ENCODE peak calls at places on chromosomes 6 and 20, in four cellular contexts. P, E, M and V are unnamed samples.

GRCh38 chr20:7496394-7497111 is 443.7 kb downstream of the HAO1 start:
- DNase-seq in P (no peak), E (no peak), M (no peak), V (no peak)

GRCh38 chr6:101302593-101302992 is 90.9 kb upstream of the GRIK2 start:
- DNase-seq in P (no peak), E (no peak), M (no peak), V (no peak)

GRCh38 chr20:19462491-19462890 is 250.0 kb downstream of the SLC24A3 start:
- DNase-seq in P (no peak), E (no peak), M (no peak), V (no peak)

GRCh38 chr6:31351734-31352496 is 5.1 kb downstream of the HLA-B start:
- DNase-seq in P (no peak), E (no peak), M (no peak), V (no peak)

GRCh38 chr6:2959909-2960719 is 11.3 kb downstream of the SERPINB6 start:
- DNase-seq in P (no peak), E (no peak), M (no peak), V (peak; percentile 42)

GRCh38 chr6:18121580-18122127 is 823 bp downstream of the NHLRC1 start:
- DNase-seq in P (peak; percentile 63), E (no peak), M (peak; percentile 27), V (no peak)

GRCh38 chr6:16570946-16571345 is 190.3 kb downstream of the ATXN1 start:
- DNase-seq in P (no peak), E (no peak), M (no peak), V (no peak)

GRCh38 chr6:34021839-34022190 is 124.1 kb downstream of the GRM4 start:
- DNase-seq in P (no peak), E (no peak), M (no peak), V (no peak)

GRCh38 chr6:159043986-159044385 is 805 bp downstream of the TAGAP start:
- DNase-seq in P (no peak), E (no peak), M (no peak), V (no peak)

GRCh38 chr6:161586866-161587265 is 313.0 kb upstream of the AGPAT4 start:
- DNase-seq in P (no peak), E (no peak), M (no peak), V (no peak)

DNA sequence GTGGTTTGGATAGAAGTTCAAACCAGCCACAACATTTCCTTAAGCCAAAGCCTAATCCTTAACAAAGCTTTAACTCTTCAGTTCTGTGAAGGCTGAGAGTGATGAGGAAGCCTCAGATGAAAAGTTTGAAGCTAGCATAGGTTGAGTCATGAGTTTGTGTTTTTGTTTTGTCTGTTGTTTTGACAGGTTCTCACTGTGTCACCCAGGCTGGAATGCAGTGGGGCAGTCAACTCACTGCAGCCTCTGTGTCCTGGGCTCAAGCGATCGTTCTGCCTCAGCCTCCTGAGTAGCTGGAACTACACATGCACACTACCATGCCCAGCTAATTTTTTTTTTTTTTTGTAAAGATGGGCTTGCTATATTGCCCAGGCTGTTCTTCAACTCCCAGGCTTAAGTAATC is 96.1 kb downstream of the SMAP1 start:
- DNase-seq in P (no peak), E (no peak), M (no peak), V (no peak)
- TF ChIP-seq SUZ12 in P (no peak), E (no peak), M (no peak), V (no peak)

GRCh38 chr6:162934844-162935243 is 207.1 kb downstream of the PACRG start:
- DNase-seq in P (no peak), E (no peak), M (no peak), V (no peak)

GRCh38 chr6:162943369-162943768 is 215.6 kb downstream of the PACRG start:
- DNase-seq in P (no peak), E (no peak), M (no peak), V (no peak)

GRCh38 chr6:162941128-162941527 is 213.4 kb downstream of the PACRG start:
- DNase-seq in P (no peak), E (no peak), M (no peak), V (no peak)

GRCh38 chr6:162942860-162943259 is 215.1 kb downstream of the PACRG start:
- DNase-seq in P (no peak), E (no peak), M (no peak), V (no peak)

DNA sequence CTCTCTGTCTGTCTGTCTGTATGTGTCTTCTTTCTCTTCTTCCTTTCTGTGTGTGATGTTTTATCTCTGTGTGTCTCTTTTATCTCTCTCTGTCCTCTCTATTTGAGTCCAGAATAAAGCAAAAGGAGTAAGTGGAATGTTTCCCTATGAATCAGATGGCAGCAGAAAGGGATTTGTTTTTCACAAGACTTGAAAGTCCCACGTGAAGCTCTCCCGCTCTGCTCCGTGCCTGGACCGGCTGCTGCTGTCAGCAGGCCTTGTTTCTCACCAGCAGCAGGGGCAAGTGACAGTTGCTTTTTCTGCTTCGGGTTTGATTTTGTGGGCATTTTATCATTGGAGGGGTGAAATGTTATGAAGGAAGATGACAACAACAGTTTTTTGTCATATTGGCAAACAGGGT is 212.7 kb downstream of the PACRG start:
- DNase-seq in P (no peak), E (no peak), M (no peak), V (no peak)
- TF ChIP-seq ZNF274 in P (no peak), E (no peak), M (no peak), V (no peak)

DNA sequence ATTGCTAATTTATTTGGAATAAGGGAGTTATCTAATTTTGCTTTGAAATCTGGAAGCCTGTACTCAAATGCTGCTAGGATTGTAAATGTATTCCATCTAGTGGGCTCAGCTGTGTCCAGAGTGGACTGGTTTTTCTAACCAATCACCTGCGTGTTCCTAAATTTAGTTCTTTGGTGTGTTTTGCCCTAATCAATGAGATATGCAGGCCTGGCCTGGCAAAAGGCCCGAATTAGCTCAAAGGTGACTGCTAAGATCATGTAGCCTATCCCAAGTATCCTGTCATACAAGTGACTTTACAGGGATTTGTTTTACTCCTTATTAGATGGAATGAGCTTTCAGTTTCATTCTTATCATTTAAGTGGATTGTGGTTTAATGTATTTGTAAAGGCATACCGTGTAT is 51.3 kb upstream of the ARMC2 start:
- DNase-seq in P (no peak), E (no peak), M (no peak), V (no peak)
- TF ChIP-seq SUZ12 in P (no peak), E (no peak), M (no peak), V (no peak)

GRCh38 chr6:145147559-145147958 is 587.8 kb downstream of the EPM2A start:
- DNase-seq in P (no peak), E (no peak), M (no peak), V (no peak)
- TF ChIP-seq ZNF274 in P (no peak), E (no peak), M (no peak), V (no peak)

GRCh38 chr6:29694637-29695036 is 13.7 kb upstream of the ZFP57 start:
- DNase-seq in P (no peak), E (no peak), M (no peak), V (no peak)

DNA sequence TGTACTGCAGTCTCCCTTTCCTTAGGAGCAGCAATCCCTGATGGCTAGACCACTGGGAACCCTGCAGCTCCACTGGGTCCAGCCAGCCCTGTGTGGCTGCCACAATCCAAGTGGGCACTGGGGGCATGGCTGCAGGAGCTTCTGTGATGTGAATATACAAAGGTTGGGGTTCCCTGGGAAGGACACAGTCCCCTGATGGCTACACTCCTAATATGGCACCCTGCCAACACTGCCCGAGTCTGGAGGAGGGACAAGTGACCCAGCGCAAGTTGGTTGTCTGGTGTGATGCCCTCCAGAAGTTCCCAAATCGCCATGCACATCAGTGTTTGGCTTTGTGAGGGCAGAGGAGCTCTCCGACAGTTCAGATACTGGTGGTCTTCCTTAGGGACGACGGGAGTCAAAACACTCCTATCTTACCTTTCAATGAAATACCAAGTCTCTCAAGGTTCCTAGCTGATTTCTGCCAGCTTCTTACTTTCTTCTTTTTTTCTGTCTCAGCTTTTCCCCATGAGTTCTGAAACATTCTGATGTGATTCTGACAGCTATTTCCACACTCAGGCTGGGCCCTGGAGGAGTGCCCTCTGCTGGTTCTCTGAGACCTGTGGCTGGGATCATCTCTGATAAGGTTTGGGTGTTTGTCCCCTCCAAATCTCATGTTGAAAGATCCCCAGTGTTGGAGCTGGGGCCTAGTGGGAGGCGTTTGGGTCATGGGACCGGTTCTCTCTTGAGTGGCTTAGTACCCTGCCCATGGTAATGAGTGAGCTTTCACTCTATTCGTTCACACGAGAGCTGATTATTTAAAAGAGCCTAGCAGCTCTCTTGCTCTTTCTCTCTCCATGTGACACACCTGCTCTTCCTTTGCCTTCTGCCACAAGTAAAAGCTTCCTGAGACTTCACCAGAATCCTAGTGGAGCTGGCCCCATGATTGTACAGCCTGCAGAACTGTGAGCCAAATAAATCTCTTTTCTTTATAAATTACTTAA is 15.5 kb upstream of the ZFP57 start:
- DNase-seq in P (peak; percentile 66), E (no peak), M (no peak), V (no peak)
- TF ChIP-seq SUZ12 in P (no peak), E (no peak), M (no peak), V (no peak)

DNA sequence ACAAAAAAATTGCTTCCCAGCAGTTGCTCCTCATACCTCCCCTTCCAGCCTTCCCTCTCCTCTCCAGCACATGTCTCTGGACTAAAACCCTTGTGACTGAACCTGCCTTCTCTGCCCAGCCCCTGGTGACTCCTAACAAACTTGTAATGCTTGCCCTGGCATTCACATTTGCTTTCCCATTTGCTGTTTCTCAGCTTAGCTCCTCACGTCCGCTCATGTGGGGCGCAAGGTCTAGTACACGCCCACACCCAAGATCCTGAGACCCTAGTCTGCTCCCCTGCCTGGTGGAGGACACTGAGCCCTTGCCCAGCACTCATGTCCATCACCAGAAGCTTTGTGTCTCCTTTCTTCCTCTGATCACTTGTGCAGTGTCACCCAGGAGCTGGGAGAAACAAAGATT is 18.3 kb upstream of the RBPJL start:
- DNase-seq in P (no peak), E (no peak), M (no peak), V (no peak)
- TF ChIP-seq ZNF274 in P (no peak), E (no peak), M (no peak), V (no peak)

GRCh38 chr20:35303382-35303734 is 11.1 kb upstream of the FAM83C start:
- DNase-seq in P (no peak), E (no peak), M (no peak), V (no peak)
- TF ChIP-seq SUZ12 in P (no peak), E (no peak), M (no peak), V (no peak)